ENCODE peak calls at places on chromosomes 3 and 15, in four cellular contexts. G, X, I and N are unnamed samples.

GRCh38 chr15:94056314-94056713 is 175.0 kb upstream of the MCTP2 start:
- DNase-seq in X (no peak), I (no peak), G (no peak), N (no peak)

GRCh38 chr15:64443747-64444621 is 16.4 kb upstream of the ZNF609 start:
- DNase-seq in I (no peak), X (no peak), G (no peak), N (no peak)

GRCh38 chr3:138365991-138366759 is 17.8 kb downstream of the MRAS start:
- DNase-seq in X (no peak), G (no peak), I (no peak), N (no peak)

GRCh38 chr3:196948442-196949365 is 6.4 kb upstream of the NCBP2 start:
- DNase-seq in I (no peak), G (no peak), X (no peak), N (peak; percentile 18)

GRCh38 chr3:184737641-184738518 is 26.0 kb upstream of the MAGEF1 start:
- DNase-seq in G (peak; percentile 12), X (no peak), I (peak; percentile 30), N (no peak)

GRCh38 chr3:154522031-154522430 is 92.0 kb upstream of the GPR149 start:
- DNase-seq in G (no peak), X (no peak), I (no peak), N (no peak)

GRCh38 chr15:39429898-39430357 is 151.0 kb upstream of the THBS1 start:
- DNase-seq in I (no peak), G (no peak), X (no peak), N (no peak)

GRCh38 chr15:93072440-93073394 is 16.3 kb downstream of the RGMA start:
- DNase-seq in X (no peak), I (no peak), G (peak; percentile 89), N (peak; percentile 87)

GRCh38 chr3:66259721-66260255 is 39.0 kb downstream of the SLC25A26 start:
- DNase-seq in I (no peak), G (no peak), X (no peak), N (no peak)

GRCh38 chr3:175777495-175777894 is 918.4 kb downstream of the NAALADL2 start:
- DNase-seq in X (no peak), G (no peak), I (no peak), N (no peak)

GRCh38 chr3:43478380-43478779 is 143.4 kb downstream of the ANO10 start:
- DNase-seq in I (no peak), X (no peak), G (no peak), N (no peak)

GRCh38 chr15:61032600-61033286 is 196.4 kb downstream of the RORA start:
- DNase-seq in G (no peak), X (no peak), I (no peak), N (peak; percentile 6)

GRCh38 chr3:155236473-155236872 is 57.0 kb downstream of the STRIT1 start:
- DNase-seq in X (no peak), G (no peak), I (no peak), N (no peak)

GRCh38 chr15:79643393-79643792 is 211.3 kb downstream of the MINAR1 start:
- DNase-seq in G (no peak), X (no peak), I (no peak), N (no peak)

GRCh38 chr15:71052356-71052755 is 62.9 kb upstream of the THSD4 start:
- DNase-seq in I (no peak), G (no peak), X (no peak), N (no peak)